ENCODE peak calls at places on chromosomes 2 and 18, in ten cellular contexts. M is bronchial epithelial cell, R is RWPE1, E is cardiac muscle cell, W is heart left ventricle, I is glutamatergic neuron, B is cardiac fibroblast, K is SK-N-SH, L is astrocyte, N is tibial artery. O is an unnamed sample.

GRCh38 chr2:68287580-68288441 is 31.9 kb downstream of the CNRIP1 start:
- DNase-seq in M (peak; percentile 18), R (no peak), E (peak; percentile 10), W (no peak), I (no peak), B (peak; percentile 55), K (no peak), L (peak; percentile 33), N (no peak), O (peak; percentile 72)

GRCh38 chr18:50189160-50189559 is 5.8 kb downstream of the MYO5B start:
- DNase-seq in M (no peak), R (no peak), E (no peak), W (no peak), I (no peak), B (no peak), K (no peak), L (no peak), N (no peak), O (no peak)

GRCh38 chr2:86295071-86295470 is 42.4 kb downstream of the REEP1 start:
- DNase-seq in M (no peak), R (no peak), E (no peak), W (no peak), I (no peak), B (no peak), K (no peak), L (no peak), N (no peak), O (no peak)

GRCh38 chr18:49890041-49890440 is 76.7 kb upstream of the ACAA2 start:
- DNase-seq in M (no peak), R (no peak), E (no peak), W (no peak), I (no peak), B (no peak), K (no peak), L (no peak), N (no peak), O (no peak)

GRCh38 chr18:6660334-6660733 is 69.2 kb upstream of the ARHGAP28 start:
- DNase-seq in M (no peak), R (no peak), E (peak; percentile 46), W (no peak), I (no peak), B (no peak), K (no peak), L (no peak), N (no peak), O (peak; percentile 60)

GRCh38 chr2:216206821-216207220 is 97.7 kb downstream of the XRCC5 start:
- DNase-seq in M (no peak), R (no peak), E (no peak), W (no peak), I (no peak), B (no peak), K (no peak), L (no peak), N (no peak), O (no peak)

GRCh38 chr2:37829202-37829601 is 95.9 kb upstream of the RMDN2 start:
- DNase-seq in M (peak; percentile 65), R (peak; percentile 20), E (no peak), W (peak; percentile 56), I (no peak), B (peak; percentile 95), K (no peak), L (peak; percentile 97), N (peak; percentile 72), O (peak; percentile 96)

GRCh38 chr18:23103449-23103848 is 31.8 kb upstream of the CABLES1 start:
- DNase-seq in M (no peak), R (no peak), E (no peak), W (no peak), I (no peak), B (no peak), K (no peak), L (no peak), N (no peak), O (no peak)

GRCh38 chr2:164739966-164740365 is 101.7 kb downstream of the COBLL1 start:
- DNase-seq in M (peak; percentile 89), R (peak; percentile 55), E (no peak), W (no peak), I (no peak), B (peak; percentile 78), K (no peak), L (peak; percentile 69), N (no peak), O (peak; percentile 76)

GRCh38 chr2:209771474-209772292 is at the start of gene UNC80:
- DNase-seq in M (peak; percentile 18), R (peak; percentile 67), E (peak; percentile 92), W (peak; percentile 59), I (peak; percentile 69), B (peak; percentile 55), K (peak; percentile 95), L (peak; percentile 52), N (peak; percentile 67), O (peak; percentile 69)

GRCh38 chr2:69167469-69167822 is 154.5 kb downstream of the ANTXR1 start:
- DNase-seq in M (no peak), R (no peak), E (no peak), W (no peak), I (no peak), B (no peak), K (no peak), L (no peak), N (no peak), O (no peak)

GRCh38 chr2:63698825-63699548 is 110.2 kb downstream of the MDH1 start:
- DNase-seq in M (peak; percentile 94), R (peak; percentile 77), E (peak; percentile 57), W (peak; percentile 75), I (no peak), B (peak; percentile 84), K (peak; percentile 42), L (peak; percentile 86), N (peak; percentile 81), O (peak; percentile 87)

GRCh38 chr2:159118115-159118858 is 149.8 kb downstream of the TANC1 start:
- DNase-seq in M (peak; percentile 71), R (peak; percentile 60), E (peak; percentile 92), W (peak; percentile 86), I (peak; percentile 93), B (peak; percentile 91), K (peak; percentile 70), L (peak; percentile 70), N (peak; percentile 87), O (peak; percentile 94)

GRCh38 chr18:41906528-41907256 is 48.3 kb upstream of the PIK3C3 start:
- DNase-seq in M (peak; percentile 63), R (peak; percentile 22), E (peak; percentile 54), W (no peak), I (no peak), B (peak; percentile 71), K (peak; percentile 51), L (peak; percentile 68), N (no peak), O (peak; percentile 78)

DNA sequence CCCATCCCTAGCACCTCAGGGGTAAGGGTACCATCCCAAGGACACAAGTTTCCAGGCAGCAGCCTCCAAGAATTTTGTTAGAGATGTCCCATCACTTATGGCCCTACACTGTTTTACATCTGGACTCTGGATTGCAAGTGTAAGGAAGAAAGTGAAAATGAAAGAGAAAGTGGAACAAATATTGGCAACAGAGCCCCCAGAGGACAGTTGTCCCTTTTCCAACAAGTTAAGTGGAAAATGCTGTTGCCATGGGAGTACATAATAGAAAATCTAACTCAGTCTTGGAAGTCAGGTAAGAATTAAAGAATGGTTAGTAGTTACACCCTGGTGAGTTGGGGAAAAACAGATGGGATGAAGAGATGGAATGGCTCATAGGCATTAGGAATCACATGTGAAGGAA is 50.6 kb downstream of the TTC21B start:
- DNase-seq in M (no peak), R (peak; percentile 6), E (no peak), W (no peak), I (no peak), B (peak; percentile 18), K (no peak), L (no peak), N (no peak), O (peak; percentile 46)
- TF ChIP-seq CTCF in M (no peak), R (no peak), E (peak; percentile 7), W (no peak), I (no peak), B (no peak), K (peak; percentile 18), L (no peak), N (no peak), O (no peak)

GRCh38 chr2:15797946-15798281 is 142.4 kb upstream of the MYCN start:
- DNase-seq in M (no peak), R (no peak), E (no peak), W (no peak), I (no peak), B (no peak), K (no peak), L (no peak), N (no peak), O (no peak)
- TF ChIP-seq CTCF in M (no peak), R (no peak), E (no peak), W (no peak), I (no peak), B (no peak), K (no peak), L (no peak), N (no peak), O (no peak)

GRCh38 chr18:79318142-79318673 is 77.5 kb upstream of the NFATC1 start:
- DNase-seq in M (no peak), R (no peak), E (no peak), W (no peak), I (no peak), B (no peak), K (no peak), L (no peak), N (no peak), O (no peak)

GRCh38 chr18:79321625-79322024 is 74.1 kb upstream of the NFATC1 start:
- DNase-seq in M (no peak), R (no peak), E (no peak), W (no peak), I (no peak), B (peak; percentile 15), K (no peak), L (no peak), N (no peak), O (peak; percentile 23)

GRCh38 chr18:79315589-79315988 is 80.1 kb upstream of the NFATC1 start:
- DNase-seq in M (no peak), R (no peak), E (no peak), W (no peak), I (no peak), B (no peak), K (no peak), L (no peak), N (no peak), O (no peak)

GRCh38 chr18:79320216-79320615 is 75.5 kb upstream of the NFATC1 start:
- DNase-seq in M (no peak), R (no peak), E (no peak), W (no peak), I (no peak), B (no peak), K (no peak), L (no peak), N (no peak), O (no peak)

GRCh38 chr18:79317718-79318117 is 78.0 kb upstream of the NFATC1 start:
- DNase-seq in M (no peak), R (no peak), E (no peak), W (no peak), I (no peak), B (no peak), K (no peak), L (no peak), N (no peak), O (peak; percentile 38)
- TF ChIP-seq CTCF in M (no peak), R (no peak), E (no peak), W (no peak), I (peak; percentile 44), B (no peak), K (no peak), L (peak; percentile 14), N (no peak), O (peak; percentile 33)

DNA sequence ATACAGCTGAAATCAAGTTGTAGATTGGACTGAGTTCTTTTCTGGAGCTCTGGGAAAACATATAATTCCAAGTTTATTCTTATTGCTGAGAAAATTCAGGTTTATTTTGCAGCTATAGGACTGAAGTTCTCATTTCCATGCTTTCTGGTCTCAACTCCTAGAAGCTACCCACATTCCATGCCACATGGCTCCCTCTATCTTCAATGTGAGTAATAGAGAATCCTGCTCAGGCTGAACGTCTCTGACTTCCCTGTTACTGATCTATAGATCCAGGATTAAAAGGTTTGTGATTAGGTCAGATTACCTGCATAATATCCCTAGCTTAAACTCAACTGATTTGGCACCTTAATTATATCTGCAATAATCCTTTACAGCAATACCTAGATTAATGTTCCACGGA is 453.8 kb upstream of the MC4R start:
- DNase-seq in M (peak; percentile 8), R (no peak), E (no peak), W (no peak), I (no peak), B (no peak), K (no peak), L (no peak), N (no peak), O (peak; percentile 1)
- TF ChIP-seq CTCF in M (peak; percentile 28), R (no peak), E (no peak), W (no peak), I (no peak), B (no peak), K (no peak), L (no peak), N (no peak), O (peak; percentile 33)